ENCODE peak calls at places on chromosomes 7 and 10, in eight cellular contexts. I is neural progenitor cell; W is T-helper 1 cell; N is right lobe of liver; F is NCI-H1694 treated with DMSO at 0.1 percent for 48 hours; G is Panc1; H is activated CD8-positive, alpha-beta memory T cell treated with anti-CD3 and anti-CD28 coated beads, Interleukin-2, amount 50 U/mL, for 48 hours; A is AG04450. M is an unnamed sample.

GRCh38 chr7:92695308-92696261 is 105.4 kb upstream of the FAM133B start:
- DNase-seq in I (peak; percentile 71), W (no peak), N (peak; percentile 86), F (no peak), G (peak; percentile 47), H (no peak), A (peak; percentile 80), M (peak; percentile 88)

GRCh38 chr10:123149568-123150228 is 1.8 kb downstream of the HMX2 start:
- DNase-seq in I (peak; percentile 79), W (no peak), N (no peak), F (no peak), G (no peak), H (peak; percentile 78), A (no peak), M (peak; percentile 16)

GRCh38 chr7:1121886-1122831 is 34.2 kb downstream of the GPER1 start:
- DNase-seq in I (no peak), W (no peak), N (peak; percentile 49), F (no peak), G (no peak), H (no peak), A (no peak), M (no peak)

GRCh38 chr7:96188623-96188991 is 133.3 kb downstream of the SLC25A13 start:
- DNase-seq in I (no peak), W (no peak), N (no peak), F (no peak), G (no peak), H (no peak), A (no peak), M (no peak)

GRCh38 chr10:128542659-128543058 is 416.4 kb upstream of the MKI67 start:
- DNase-seq in I (no peak), W (no peak), N (no peak), F (no peak), G (no peak), H (no peak), A (no peak), M (no peak)

GRCh38 chr7:123230603-123231002 is 30.8 kb upstream of the SLC13A1 start:
- DNase-seq in I (no peak), W (no peak), N (no peak), F (no peak), G (no peak), H (no peak), A (no peak), M (no peak)

GRCh38 chr10:78871796-78872195 is 197.0 kb upstream of the ZMIZ1 start:
- DNase-seq in I (no peak), W (no peak), N (no peak), F (no peak), G (no peak), H (no peak), A (no peak), M (no peak)

GRCh38 chr10:60677541-60678129 is 100.6 kb upstream of the CDK1 start:
- DNase-seq in I (peak; percentile 72), W (no peak), N (no peak), F (no peak), G (no peak), H (no peak), A (no peak), M (peak; percentile 38)

GRCh38 chr7:44290250-44290616 is 35.2 kb downstream of the CAMK2B start:
- DNase-seq in I (no peak), W (no peak), N (peak; percentile 33), F (no peak), G (no peak), H (peak; percentile 10), A (no peak), M (no peak)

GRCh38 chr10:126376956-126377355 is 11.3 kb downstream of the ADAM12 start:
- DNase-seq in I (no peak), W (no peak), N (no peak), F (no peak), G (no peak), H (no peak), A (no peak), M (peak; percentile 29)